ENCODE peak calls at places on chromosomes 7 and 10, in ten cellular contexts. O, S, H, E, J, Z, D, Q, F and W are unnamed samples.
A peak's percentile ranks its signal among the peaks of the same experiment; 100 is the strongest.

GRCh38 chr10:37222046-37222445 is 96.6 kb downstream of the ANKRD30A start:
- DNase-seq in O (no peak), S (no peak), H (no peak), E (no peak), J (no peak), Z (no peak), D (no peak), Q (no peak), F (no peak), W (no peak)

GRCh38 chr7:44087914-44088838 is 5.8 kb upstream of the POLM start:
- DNase-seq in O (no peak), S (no peak), H (no peak), E (peak; percentile 73), J (peak; percentile 96), Z (peak; percentile 58), D (no peak), Q (peak; percentile 65), F (peak; percentile 90), W (peak; percentile 38)

GRCh38 chr10:23293145-23293724 is 51.4 kb downstream of the C10orf67 start:
- DNase-seq in O (peak; percentile 86), S (no peak), H (no peak), E (no peak), J (peak; percentile 37), Z (no peak), D (no peak), Q (peak; percentile 31), F (no peak), W (no peak)

GRCh38 chr7:108246227-108246837 is 116.2 kb upstream of the LAMB4 start:
- DNase-seq in O (peak; percentile 84), S (no peak), H (no peak), E (no peak), J (peak; percentile 99), Z (no peak), D (peak; percentile 89), Q (peak; percentile 94), F (no peak), W (no peak)

GRCh38 chr7:55054758-55055157 is 35.9 kb downstream of the EGFR start:
- DNase-seq in O (no peak), S (no peak), H (no peak), E (no peak), J (no peak), Z (no peak), D (no peak), Q (no peak), F (no peak), W (no peak)

GRCh38 chr10:50275650-50276235 is 24.4 kb upstream of the ASAH2 start:
- DNase-seq in O (peak; percentile 59), S (no peak), H (no peak), E (peak; percentile 20), J (peak; percentile 47), Z (peak; percentile 18), D (peak; percentile 13), Q (peak; percentile 21), F (no peak), W (peak; percentile 47)

GRCh38 chr7:135467207-135467711 is 42.6 kb downstream of the CNOT4 start:
- DNase-seq in O (no peak), S (no peak), H (no peak), E (no peak), J (peak; percentile 29), Z (no peak), D (no peak), Q (peak; percentile 12), F (no peak), W (no peak)

GRCh38 chr7:94580601-94581000 is 71.0 kb downstream of the CASD1 start:
- DNase-seq in O (no peak), S (no peak), H (no peak), E (no peak), J (peak; percentile 22), Z (no peak), D (no peak), Q (peak; percentile 11), F (no peak), W (no peak)

GRCh38 chr7:143882020-143882610 is 19.9 kb downstream of the TCAF1 start:
- DNase-seq in O (peak; percentile 83), S (no peak), H (no peak), E (peak; percentile 77), J (peak; percentile 53), Z (peak; percentile 85), D (no peak), Q (peak; percentile 90), F (peak; percentile 80), W (no peak)

DNA sequence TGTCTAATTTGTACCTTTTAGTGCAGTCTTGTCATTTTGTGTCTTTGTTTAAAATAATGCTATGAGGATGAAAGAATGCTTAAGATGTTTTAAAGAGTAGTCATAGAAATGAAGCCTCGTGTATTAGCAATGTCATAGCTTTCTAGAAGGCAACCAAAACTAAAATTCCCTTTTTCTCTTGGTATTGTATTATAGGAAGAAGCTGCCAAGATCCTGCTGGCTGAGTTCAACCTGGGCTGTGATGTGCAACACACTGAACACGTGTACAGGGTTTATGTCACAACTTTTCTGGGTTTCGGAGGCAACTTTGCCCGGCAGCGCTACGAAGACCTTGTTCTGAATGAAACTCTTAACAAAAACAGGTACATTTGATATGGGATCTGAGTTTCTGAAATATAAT is 36.2 kb downstream of the COX15 start:
- DNase-seq in O (no peak), S (no peak), H (no peak), E (no peak), J (peak; percentile 68), Z (no peak), D (no peak), Q (no peak), F (no peak), W (no peak)
- H3K27ac ChIP-seq in O (no peak overlapping the region), S (no peak overlapping the region), H (no peak overlapping the region), E (no peak overlapping the region), J (peak overlapping the region; percentile 79), Z (no peak overlapping the region), D (no peak overlapping the region), Q (no peak overlapping the region), F (no peak overlapping the region), W (no peak overlapping the region)

GRCh38 chr10:113023017-113023416 is 73.0 kb downstream of the TCF7L2 start:
- DNase-seq in O (no peak), S (peak; percentile 77), H (no peak), E (no peak), J (no peak), Z (no peak), D (no peak), Q (no peak), F (no peak), W (peak; percentile 69)
- H3K4me1 ChIP-seq in O (peaks cover 52% of the 10 kb centered on the region), S (peaks cover 57% of the 10 kb centered on the region), H (no peaks in the 10 kb centered on the region), E (peaks cover 78% of the 10 kb centered on the region), J (peaks cover 31% of the 10 kb centered on the region), Z (peaks cover 46% of the 10 kb centered on the region), D (peaks cover 68% of the 10 kb centered on the region), Q (peaks cover 10% of the 10 kb centered on the region), F (peaks cover 35% of the 10 kb centered on the region), W (peaks cover 72% of the 10 kb centered on the region)

GRCh38 chr10:113473011-113473410 is 79.8 kb upstream of the HABP2 start:
- DNase-seq in O (no peak), S (no peak), H (no peak), E (no peak), J (no peak), Z (no peak), D (no peak), Q (no peak), F (no peak), W (no peak)

GRCh38 chr10:113470372-113471240 is 82.2 kb upstream of the HABP2 start:
- DNase-seq in O (no peak), S (no peak), H (no peak), E (no peak), J (no peak), Z (no peak), D (no peak), Q (no peak), F (no peak), W (no peak)

GRCh38 chr10:113469796-113470195 is 83.1 kb upstream of the HABP2 start:
- DNase-seq in O (no peak), S (no peak), H (no peak), E (no peak), J (peak; percentile 20), Z (no peak), D (no peak), Q (no peak), F (no peak), W (no peak)

GRCh38 chr10:113473851-113474250 is 79.0 kb upstream of the HABP2 start:
- DNase-seq in O (no peak), S (no peak), H (no peak), E (no peak), J (peak; percentile 89), Z (no peak), D (no peak), Q (no peak), F (no peak), W (no peak)

DNA sequence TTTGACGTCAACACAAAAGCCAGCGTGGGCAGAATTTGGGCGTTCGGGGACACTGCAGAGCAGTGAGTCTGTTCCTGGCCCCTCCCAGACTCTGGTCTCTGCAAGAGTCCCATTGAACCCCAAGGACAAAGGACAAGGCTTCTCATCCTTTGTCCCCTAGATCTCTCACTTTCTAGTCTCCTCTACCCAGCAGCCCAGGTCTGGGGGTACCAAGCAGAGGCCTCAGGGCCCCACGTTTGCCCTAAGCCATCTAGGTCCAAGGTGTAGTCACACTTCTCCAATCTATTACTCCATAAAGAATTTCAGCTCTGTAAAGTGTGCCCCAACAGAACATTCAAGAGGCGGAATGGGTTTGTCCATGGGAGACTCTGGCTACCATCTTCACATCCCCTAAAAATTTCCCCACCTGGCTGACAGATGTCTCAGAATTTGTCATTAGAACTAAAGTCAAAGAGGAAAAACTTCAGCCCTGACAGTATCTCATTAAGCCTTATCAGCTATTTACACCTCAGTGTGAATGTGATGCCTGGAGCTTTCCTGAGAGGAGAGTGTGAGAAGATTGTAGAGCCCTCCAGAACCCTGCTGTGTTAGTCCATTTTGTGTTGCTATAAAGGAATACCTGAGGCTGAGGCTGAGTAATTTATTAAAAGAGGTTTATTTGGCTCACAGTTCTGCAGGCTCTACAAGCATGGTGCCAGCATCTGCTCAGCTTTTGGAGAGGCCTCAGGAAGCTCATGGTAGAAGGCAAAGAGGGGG is 81.4 kb upstream of the HABP2 start:
- DNase-seq in O (no peak), S (no peak), H (no peak), E (no peak), J (no peak), Z (no peak), D (no peak), Q (no peak), F (no peak), W (no peak)
- H3K9me3 ChIP-seq in O (no peaks in the 10 kb centered on the region), S (no peaks in the 10 kb centered on the region), H (no peaks in the 10 kb centered on the region), E (no peaks in the 10 kb centered on the region), J (no peaks in the 10 kb centered on the region), Z (no peaks in the 10 kb centered on the region), D (no peaks in the 10 kb centered on the region), Q (no peaks in the 10 kb centered on the region), F (no peaks in the 10 kb centered on the region), W (no peaks in the 10 kb centered on the region)

DNA sequence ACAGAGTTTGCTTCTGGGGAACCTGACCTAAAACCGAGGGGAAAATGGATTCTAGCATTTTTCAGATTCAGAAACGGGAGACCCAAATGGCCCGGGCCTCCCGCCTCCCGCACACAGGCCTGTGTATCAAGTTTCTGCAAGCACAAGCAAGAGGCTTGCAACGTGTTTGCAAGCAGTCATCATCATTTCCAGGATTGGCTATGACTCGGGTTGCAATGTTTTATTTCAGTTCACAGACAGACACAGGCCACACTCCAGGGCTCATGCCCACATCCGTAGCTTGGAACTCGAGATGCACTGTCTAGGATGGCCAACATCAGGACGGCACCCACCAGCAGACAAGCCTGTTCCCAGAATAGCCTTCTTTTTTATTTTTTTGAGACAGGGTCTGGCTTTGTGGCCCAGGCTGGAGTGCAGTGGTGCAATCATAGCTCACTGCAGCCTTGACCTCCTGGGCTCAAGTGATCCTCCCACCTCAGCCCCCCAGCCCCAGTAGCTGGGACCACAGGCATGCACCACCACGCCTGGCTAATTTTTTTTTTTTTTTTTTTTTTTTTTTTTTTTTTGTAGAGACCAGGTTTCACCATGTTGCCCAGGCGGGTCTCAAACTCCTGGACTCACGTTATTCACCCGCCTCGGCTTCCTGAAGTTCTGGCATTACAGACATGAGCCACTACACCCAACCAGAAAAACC is 68.1 kb upstream of the FOXK1 start:
- DNase-seq in O (no peak), S (no peak), H (no peak), E (no peak), J (peak; percentile 82), Z (no peak), D (no peak), Q (peak; percentile 87), F (peak; percentile 50), W (peak; percentile 31)
- H3K27ac ChIP-seq in O (no peak overlapping the region), S (peak overlapping the region; percentile 71), H (no peak overlapping the region), E (peak overlapping the region; percentile 81), J (peak overlapping the region; percentile 57), Z (peak overlapping the region; percentile 82), D (peak overlapping the region; percentile 67), Q (no peak overlapping the region), F (no peak overlapping the region), W (peak overlapping the region; percentile 80)